ENCODE peak calls at places on chromosomes 12 and 14, in four cellular contexts. E is K562, H is HepG2, O is GM12878. W is an unnamed sample.

GRCh38 chr14:58824106-58824505 is 186.3 kb downstream of the DACT1 start:
- DNase-seq in E (no peak), H (no peak), O (no peak), W (no peak)

GRCh38 chr14:53956427-53957201 is at the start of gene BMP4:
- DNase-seq in E (peak), H (peak), O (no peak), W (peak)

GRCh38 chr12:52879394-52880351 is 25.2 kb downstream of the KRT8 start:
- DNase-seq in E (peak), H (peak), O (no peak), W (no peak)

GRCh38 chr12:4037747-4038312 is 164.6 kb upstream of the PARP11 start:
- DNase-seq in E (peak), H (peak), O (no peak), W (no peak)

GRCh38 chr14:72588521-72588920 is 305.4 kb downstream of the DPF3 start:
- DNase-seq in E (no peak), H (no peak), O (peak), W (no peak)

GRCh38 chr14:36519431-36520321 is at the start of gene NKX2-1:
- DNase-seq in E (no peak), H (no peak), O (no peak), W (no peak)

GRCh38 chr12:106301611-106302321 is 767 bp upstream of the TCP11L2 start:
- DNase-seq in E (peak), H (no peak), O (peak), W (peak)

GRCh38 chr12:75374971-75375370 is 15.9 kb upstream of the GLIPR1L2 start:
- DNase-seq in E (no peak), H (no peak), O (no peak), W (no peak)

GRCh38 chr12:79274571-79275064 is 410.0 kb downstream of the SYT1 start:
- DNase-seq in E (no peak), H (no peak), O (no peak), W (no peak)

GRCh38 chr14:96567289-96567899 is 65.2 kb downstream of the PAPOLA start:
- DNase-seq in E (peak), H (peak), O (no peak), W (no peak)

GRCh38 chr12:104903648-104904423 is 54.3 kb downstream of the SLC41A2 start:
- DNase-seq in E (no peak), H (peak), O (no peak), W (no peak)

GRCh38 chr12:80040075-80040738 is 59.1 kb upstream of the OTOGL start:
- DNase-seq in E (peak), H (no peak), O (no peak), W (no peak)

GRCh38 chr12:58253663-58254062 is 312.3 kb downstream of the ATP23 start:
- DNase-seq in E (no peak), H (no peak), O (no peak), W (no peak)

GRCh38 chr12:66753810-66754209 is 74.9 kb upstream of the GRIP1 start:
- DNase-seq in E (no peak), H (no peak), O (no peak), W (no peak)

GRCh38 chr12:67430708-67431335 is 161.7 kb downstream of the CAND1 start:
- DNase-seq in E (no peak), H (no peak), O (no peak), W (no peak)

GRCh38 chr12:116259800-116260589 is 17.5 kb downstream of the MED13L start:
- DNase-seq in E (no peak), H (no peak), O (no peak), W (no peak)

GRCh38 chr14:76486251-76486743 is 110.4 kb downstream of the ESRRB start:
- DNase-seq in E (no peak), H (no peak), O (no peak), W (no peak)

GRCh38 chr14:81837304-81837703 is 303.7 kb upstream of the SEL1L start:
- DNase-seq in E (no peak), H (no peak), O (no peak), W (no peak)

GRCh38 chr12:2286051-2286450 is 233.3 kb downstream of the CACNA1C start:
- DNase-seq in E (no peak), H (no peak), O (no peak), W (no peak)

GRCh38 chr12:2283910-2284309 is 231.1 kb downstream of the CACNA1C start:
- DNase-seq in E (no peak), H (no peak), O (no peak), W (no peak)

GRCh38 chr12:2285462-2285861 is 232.7 kb downstream of the CACNA1C start:
- DNase-seq in E (no peak), H (no peak), O (no peak), W (no peak)

GRCh38 chr12:2284321-2284813 is 231.6 kb downstream of the CACNA1C start:
- DNase-seq in E (no peak), H (no peak), O (no peak), W (no peak)

GRCh38 chr12:2284857-2285256 is 232.1 kb downstream of the CACNA1C start:
- DNase-seq in E (peak), H (peak), O (no peak), W (peak)
- TF ChIP-seq HDAC6 in E (no peak), H (no peak), O (no peak), W (no peak)

GRCh38 chr12:34209259-34209835 is 187.1 kb downstream of the ALG10 start:
- DNase-seq in E (no peak), H (no peak), O (no peak), W (no peak)
- TF ChIP-seq SIN3A in E (no peak), H (no peak), O (no peak), W (no peak)

GRCh38 chr12:10669533-10669932 is 4.3 kb downstream of the STYK1 start:
- DNase-seq in E (no peak), H (no peak), O (no peak), W (no peak)

GRCh38 chr12:10668526-10668925 is 5.3 kb downstream of the STYK1 start:
- DNase-seq in E (no peak), H (no peak), O (no peak), W (no peak)

GRCh38 chr12:10672231-10672868 is 1.5 kb downstream of the STYK1 start:
- DNase-seq in E (no peak), H (no peak), O (no peak), W (no peak)

GRCh38 chr12:10673660-10674384 is at the start of gene STYK1:
- DNase-seq in E (peak), H (peak), O (peak), W (peak)
- TF ChIP-seq EZH2 in E (no peak), H (no peak), O (no peak), W (no peak)

GRCh38 chr12:27523642-27524488 is at the start of gene PPFIBP1:
- DNase-seq in E (peak), H (peak), O (peak), W (peak)

GRCh38 chr12:27523305-27523641 is 733 bp upstream of the PPFIBP1 start:
- DNase-seq in E (no peak), H (no peak), O (no peak), W (no peak)

GRCh38 chr12:27524839-27525238 is 833 bp downstream of the PPFIBP1 start:
- DNase-seq in E (no peak), H (no peak), O (no peak), W (no peak)

GRCh38 chr12:27524489-27524835 is 456 bp downstream of the PPFIBP1 start:
- DNase-seq in E (no peak), H (no peak), O (no peak), W (no peak)

GRCh38 chr12:27525373-27525772 is 1.4 kb downstream of the PPFIBP1 start:
- DNase-seq in E (no peak), H (no peak), O (no peak), W (no peak)
- TF ChIP-seq HDAC6 in E (no peak), H (no peak), O (no peak), W (no peak)

GRCh38 chr12:100789146-100789545 is 5.4 kb upstream of the ANO4 start:
- DNase-seq in E (no peak), H (no peak), O (no peak), W (no peak)
- TF ChIP-seq SIN3A in E (no peak), H (no peak), O (no peak), W (no peak)